ENCODE peak calls at places on chromosome 10, in ten cellular contexts. R is adrenal gland, G is right lobe of liver, B is A549, N is heart left ventricle, S is IMR-90, D is gastrocnemius medialis, T is H1, H is HCT116, Q is spleen. X is an unnamed sample.

GRCh38 chr10:121823993-121824463 is 103.8 kb downstream of the ATE1 start:
- DNase-seq in N (no peak), T (no peak), G (no peak), S (peak), D (no peak), B (peak), R (no peak), Q (no peak), H (peak), X (no peak)

GRCh38 chr10:20059084-20059835 is 243.0 kb downstream of the PLXDC2 start:
- DNase-seq in D (no peak), S (peak), Q (no peak), B (no peak), R (no peak), H (no peak), G (no peak), T (no peak), N (no peak), X (no peak)

GRCh38 chr10:129854181-129854580 is 109.9 kb downstream of the EBF3 start:
- DNase-seq in D (no peak), G (no peak), B (no peak), R (no peak), H (no peak), N (no peak), Q (no peak), T (no peak), S (no peak), X (peak)

GRCh38 chr10:125083576-125083920 is 76.8 kb downstream of the CTBP2 start:
- DNase-seq in R (no peak), N (no peak), D (peak), Q (peak), H (no peak), B (peak), G (no peak), T (no peak), S (peak), X (peak)

GRCh38 chr10:34171957-34172527 is 643.1 kb downstream of the PARD3 start:
- DNase-seq in D (no peak), R (no peak), N (no peak), B (no peak), T (no peak), Q (no peak), S (peak), H (no peak), G (no peak), X (no peak)

GRCh38 chr10:45569471-45569870 is 103.1 kb downstream of the ZFAND4 start:
- DNase-seq in N (no peak), S (no peak), T (no peak), G (no peak), D (no peak), R (no peak), Q (no peak), B (no peak), H (no peak), X (no peak)

GRCh38 chr10:126597206-126597605 is 73.3 kb downstream of the C10orf90 start:
- DNase-seq in Q (no peak), S (no peak), D (no peak), N (no peak), B (no peak), T (no peak), G (no peak), H (no peak), R (no peak), X (no peak)

GRCh38 chr10:50407077-50407801 is 155.9 kb upstream of the ASAH2 start:
- DNase-seq in H (peak), T (no peak), G (no peak), B (no peak), D (no peak), Q (no peak), S (no peak), N (no peak), R (no peak), X (no peak)

GRCh38 chr10:11036424-11037011 is 18.8 kb downstream of the CELF2 start:
- DNase-seq in Q (no peak), T (no peak), B (peak), H (no peak), N (no peak), D (no peak), G (no peak), R (peak), S (peak), X (no peak)

DNA sequence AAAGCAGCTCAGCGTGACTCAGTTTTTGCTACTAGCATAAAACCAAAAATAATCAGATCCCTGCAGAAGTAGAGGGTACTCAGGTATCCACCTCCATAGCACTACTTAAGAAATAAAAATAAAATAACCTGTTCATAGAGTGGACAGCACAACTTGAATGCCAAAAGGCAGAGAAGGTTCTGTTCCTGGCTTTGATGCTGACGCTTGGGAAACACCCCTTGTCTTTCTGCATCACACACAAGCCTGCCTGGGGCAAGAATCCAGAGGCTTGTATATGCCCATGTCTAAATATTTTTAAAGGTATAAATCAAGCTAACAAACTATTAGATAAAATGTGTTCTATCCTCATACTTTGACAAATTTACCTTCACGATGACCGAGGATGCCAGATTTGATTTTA is 207.3 kb downstream of the KIAA1217 start:
- DNase-seq in S (no peak), T (no peak), Q (no peak), H (no peak), R (no peak), D (peak), N (no peak), B (no peak), G (no peak), X (peak)
- TF ChIP-seq POLR2A in S (no peak), T (no peak), Q (no peak), H (no peak), R (no peak), D (peak), N (no peak), B (no peak), G (no peak), X (no peak)

DNA sequence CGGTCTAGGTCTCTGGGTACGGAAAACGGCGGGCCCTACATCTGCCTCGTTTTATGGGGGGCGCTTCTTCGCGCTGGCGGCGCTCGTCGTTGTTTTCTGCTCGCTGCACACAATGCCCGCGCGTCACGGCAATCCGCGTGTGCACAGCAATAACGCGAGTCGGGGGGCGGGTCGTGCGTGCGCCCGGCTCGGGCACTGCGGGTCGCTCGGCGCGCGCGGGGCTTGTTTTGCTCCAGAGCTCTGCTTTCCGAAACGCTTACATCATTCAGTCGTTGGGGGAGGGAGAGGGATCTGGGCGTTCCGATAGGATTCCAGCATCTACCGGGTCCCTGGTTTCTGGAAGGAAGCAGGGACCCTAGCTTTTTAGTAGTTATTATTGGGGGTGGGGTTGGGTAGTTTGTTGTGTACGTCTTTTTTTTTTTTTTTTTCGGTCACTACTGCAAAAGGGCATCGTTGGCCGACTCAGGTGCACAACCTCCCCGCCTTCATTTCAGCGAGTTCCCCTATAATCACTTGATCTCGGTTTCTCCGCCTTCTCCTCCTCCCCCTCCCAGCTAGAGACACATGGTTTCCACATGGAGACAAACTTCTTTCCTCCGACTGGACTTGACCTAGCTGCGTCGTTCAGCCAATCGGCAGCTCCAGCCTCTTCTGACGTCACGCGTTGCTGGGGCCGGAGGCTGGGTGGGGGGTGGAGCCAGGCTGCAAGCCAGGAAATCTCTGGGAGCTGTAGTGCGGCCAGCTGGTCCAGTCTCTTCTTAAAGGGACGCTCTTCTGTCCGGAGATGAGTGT is 3.5 kb downstream of the MXI1 start:
- DNase-seq in H (peak), R (peak), D (peak), T (peak), S (peak), B (peak), G (peak), N (peak), Q (peak), X (peak)
- TF ChIP-seq POLR2A in H (peak), R (peak), D (peak), T (peak), S (no peak), B (no peak), G (peak), N (peak), Q (no peak), X (peak)

DNA sequence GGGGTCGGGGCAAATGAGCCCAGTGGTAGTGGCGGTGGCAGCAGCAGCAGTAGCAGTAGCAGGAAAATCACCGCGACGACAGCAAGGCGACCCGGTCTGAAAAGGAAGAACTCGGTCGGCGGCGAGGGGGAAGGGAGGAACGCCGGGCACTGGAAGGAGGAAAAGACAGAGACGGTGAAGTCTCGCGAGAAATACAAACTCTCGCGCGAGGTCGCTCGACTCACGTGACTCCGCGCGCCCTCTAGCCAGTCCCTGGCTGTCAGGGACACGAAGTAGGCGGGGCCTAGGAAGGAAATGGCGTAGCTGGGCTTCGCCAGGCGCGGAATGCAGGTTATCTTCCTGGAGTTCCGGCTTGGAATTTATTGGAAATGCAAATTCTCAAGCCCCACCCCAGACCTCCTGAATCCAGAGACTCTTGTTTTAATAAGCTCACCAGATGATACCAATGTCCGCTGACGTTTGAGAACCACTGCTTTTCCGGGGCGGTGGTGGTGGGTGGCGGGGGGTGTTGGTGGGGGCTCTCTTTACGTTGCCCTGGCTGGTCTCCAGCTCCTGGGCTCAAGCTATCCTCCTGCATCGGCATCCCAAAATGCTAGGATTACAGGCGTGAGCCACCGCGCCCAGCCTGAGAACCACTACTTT is at the start of gene SMNDC1:
- DNase-seq in S (peak), H (peak), R (peak), Q (peak), N (peak), D (peak), B (peak), T (peak), G (peak), X (peak)
- TF ChIP-seq POLR2A in S (peak), H (peak), R (peak), Q (peak), N (peak), D (peak), B (peak), T (peak), G (peak), X (peak)

DNA sequence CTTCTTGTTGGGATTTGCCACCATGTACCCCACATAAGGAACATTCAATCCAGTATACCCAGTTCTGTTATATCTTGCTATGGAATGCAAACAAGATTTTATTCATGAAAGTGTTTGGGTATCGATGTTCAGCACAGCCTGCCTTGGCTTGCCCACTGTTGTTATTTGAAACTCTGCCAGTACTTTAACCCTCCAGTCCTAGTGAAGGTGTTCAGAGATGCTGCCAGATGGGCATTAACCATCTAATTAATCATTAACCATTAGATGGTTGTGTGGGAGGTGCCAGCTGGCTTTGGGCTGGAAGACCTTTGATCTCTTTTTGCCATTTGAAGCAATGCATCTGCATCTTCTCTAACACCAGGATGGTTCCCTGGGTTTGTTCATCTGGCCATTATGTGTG is 363.0 kb downstream of the SH2D4B start:
- DNase-seq in Q (no peak), G (peak), B (no peak), H (no peak), S (no peak), T (no peak), N (no peak), R (no peak), D (no peak), X (no peak)
- TF ChIP-seq POLR2A in Q (no peak), G (no peak), B (no peak), H (no peak), S (no peak), T (no peak), N (no peak), R (no peak), D (no peak), X (no peak)

GRCh38 chr10:72297281-72297967 is 23.7 kb downstream of the DDIT4 start:
- DNase-seq in R (peak), G (peak), N (peak), H (no peak), Q (peak), T (no peak), S (peak), B (no peak), D (peak), X (peak)
- TF ChIP-seq POLR2A in R (no peak), G (no peak), N (peak), H (no peak), Q (peak), T (no peak), S (no peak), B (peak), D (no peak), X (peak)

GRCh38 chr10:102853944-102854694 is at the start of gene BORCS7:
- DNase-seq in T (peak), R (peak), D (peak), S (peak), B (peak), Q (peak), H (peak), N (peak), G (peak), X (peak)
- TF ChIP-seq POLR2A in T (peak), R (peak), D (peak), S (peak), B (peak), Q (no peak), H (peak), N (peak), G (peak), X (peak)

DNA sequence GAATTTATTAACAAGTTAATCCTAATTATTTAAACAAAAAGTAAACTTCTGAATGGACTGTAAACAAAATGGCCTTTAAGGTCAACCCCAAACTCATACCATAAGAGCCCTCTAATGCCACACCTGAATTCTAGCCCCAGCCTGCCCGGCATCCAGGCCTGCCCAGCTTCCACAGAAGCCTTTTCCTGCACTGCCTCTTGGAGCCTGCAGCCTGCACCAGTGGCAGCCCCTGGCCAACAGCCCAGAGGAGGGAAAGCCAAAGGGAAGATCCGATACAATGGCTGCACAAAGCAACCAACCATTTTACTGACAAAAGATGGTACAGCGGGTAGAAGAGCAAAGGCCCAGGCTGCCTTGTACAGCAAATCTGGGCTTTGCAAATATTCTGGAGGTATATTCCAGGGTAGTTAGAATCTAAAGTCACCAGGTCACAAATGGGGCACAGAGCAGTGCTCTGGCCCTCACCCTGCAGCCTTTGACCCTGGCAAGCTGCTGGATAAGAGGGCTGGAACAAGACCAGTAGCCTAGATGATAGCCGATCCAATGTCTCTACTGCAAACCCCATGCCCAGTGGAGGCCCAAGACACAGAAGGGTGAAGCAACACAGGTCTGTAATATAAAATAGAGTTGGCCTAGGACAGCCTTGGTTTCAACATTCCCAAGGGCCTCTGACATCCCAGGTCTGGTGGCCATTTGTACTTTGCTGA is 12.5 kb upstream of the CH25H start:
- DNase-seq in T (no peak), D (no peak), N (no peak), H (no peak), R (no peak), S (no peak), G (peak), B (no peak), Q (no peak), X (no peak)
- TF ChIP-seq POLR2A in T (no peak), D (no peak), N (no peak), H (no peak), R (no peak), S (no peak), G (no peak), B (no peak), Q (no peak), X (no peak)

GRCh38 chr10:123398756-123399155 is 244.6 kb downstream of the BUB3 start:
- DNase-seq in D (no peak), N (no peak), G (no peak), T (no peak), B (no peak), H (no peak), Q (no peak), S (no peak), R (no peak), X (no peak)

GRCh38 chr10:123399276-123399839 is 245.2 kb downstream of the BUB3 start:
- DNase-seq in G (no peak), D (no peak), S (no peak), R (no peak), B (no peak), Q (no peak), T (no peak), H (no peak), N (no peak), X (no peak)

GRCh38 chr10:123402656-123403055 is 248.5 kb downstream of the BUB3 start:
- DNase-seq in Q (no peak), T (no peak), G (no peak), D (no peak), N (no peak), H (no peak), B (no peak), S (no peak), R (no peak), X (no peak)

GRCh38 chr10:123404357-123404756 is 250.2 kb downstream of the BUB3 start:
- DNase-seq in B (no peak), G (no peak), H (no peak), R (no peak), Q (no peak), D (no peak), S (no peak), N (no peak), T (no peak), X (no peak)

GRCh38 chr10:123402021-123402420 is 247.8 kb downstream of the BUB3 start:
- DNase-seq in G (no peak), Q (no peak), D (no peak), H (no peak), R (no peak), T (no peak), B (no peak), N (no peak), S (no peak), X (no peak)
- TF ChIP-seq POLR2A in G (no peak), Q (no peak), D (no peak), H (no peak), R (no peak), T (no peak), B (no peak), N (no peak), S (no peak), X (no peak)

GRCh38 chr10:118341678-118342637 is at the start of gene FAM204A:
- DNase-seq in R (peak), G (peak), H (peak), B (peak), N (peak), D (peak), T (peak), Q (peak), S (peak), X (peak)
- TF ChIP-seq POLR2A in R (peak), G (peak), H (peak), B (peak), N (peak), D (peak), T (no peak), Q (no peak), S (peak), X (no peak)

GRCh38 chr10:102643346-102644065 is 773 bp upstream of the TRIM8 start:
- DNase-seq in D (peak), B (peak), R (peak), Q (peak), T (peak), S (peak), G (peak), H (peak), N (peak), X (peak)
- TF ChIP-seq POLR2A in D (peak), B (no peak), R (peak), Q (no peak), T (no peak), S (peak), G (peak), H (peak), N (peak), X (no peak)